ENCODE peak calls at places on chromosomes 13 and 19, in five cellular contexts. N, U, O, Y and X are unnamed samples.

GRCh38 chr13:83184819-83185218 is 697.5 kb downstream of the SLITRK1 start:
- DNase-seq in N (no peak), U (no peak), O (no peak), Y (no peak), X (no peak)

GRCh38 chr13:37148501-37148900 is 43.0 kb upstream of the CSNK1A1L start:
- DNase-seq in N (no peak), U (no peak), O (no peak), Y (no peak), X (no peak)

GRCh38 chr13:110610955-110611595 is 4.3 kb upstream of the NAXD start:
- DNase-seq in N (peak), U (no peak), O (no peak), Y (no peak), X (no peak)

GRCh38 chr13:113785051-113786010 is 26.3 kb downstream of the TMEM255B start:
- DNase-seq in N (no peak), U (no peak), O (no peak), Y (no peak), X (no peak)

GRCh38 chr19:19505669-19506326 is 9.6 kb downstream of the TSSK6 start:
- DNase-seq in N (no peak), U (no peak), O (no peak), Y (no peak), X (no peak)

GRCh38 chr13:27007166-27007565 is 164.4 kb downstream of the USP12 start:
- DNase-seq in N (no peak), U (peak), O (no peak), Y (no peak), X (no peak)

GRCh38 chr13:84607614-84608013 is 725.3 kb upstream of the SLITRK1 start:
- DNase-seq in N (no peak), U (peak), O (peak), Y (no peak), X (no peak)

GRCh38 chr19:29694669-29695627 is 20.1 kb downstream of the C19orf12 start:
- DNase-seq in N (peak), U (peak), O (peak), Y (peak), X (no peak)

GRCh38 chr19:14072535-14073231 is at the start of gene MISP3:
- DNase-seq in N (no peak), U (peak), O (peak), Y (no peak), X (no peak)

GRCh38 chr19:32522967-32523366 is 58.0 kb upstream of the PDCD5 start:
- DNase-seq in N (no peak), U (no peak), O (no peak), Y (no peak), X (no peak)

GRCh38 chr19:4064551-4065260 is 2.0 kb downstream of the ZBTB7A start:
- DNase-seq in N (no peak), U (no peak), O (peak), Y (no peak), X (no peak)

GRCh38 chr13:23289917-23290357 is 109.2 kb downstream of the SGCG start:
- DNase-seq in N (no peak), U (no peak), O (no peak), Y (no peak), X (no peak)

GRCh38 chr13:32530841-32531253 is 7.7 kb downstream of the N4BP2L2 start:
- DNase-seq in N (peak), U (peak), O (no peak), Y (no peak), X (no peak)

GRCh38 chr13:109781384-109782065 is 4.9 kb downstream of the IRS2 start:
- DNase-seq in N (no peak), U (no peak), O (no peak), Y (no peak), X (no peak)

GRCh38 chr19:15253513-15253912 is 21.3 kb upstream of the EPHX3 start:
- DNase-seq in N (no peak), U (no peak), O (peak), Y (no peak), X (no peak)

GRCh38 chr19:2181618-2181997 is 17.9 kb downstream of the DOT1L start:
- DNase-seq in N (no peak), U (no peak), O (no peak), Y (no peak), X (no peak)

GRCh38 chr13:45696610-45697226 is 5.4 kb upstream of the CBY2 start:
- DNase-seq in N (no peak), U (no peak), O (no peak), Y (no peak), X (no peak)

GRCh38 chr13:49304763-49305695 is 57.3 kb downstream of the CDADC1 start:
- DNase-seq in N (no peak), U (no peak), O (no peak), Y (no peak), X (no peak)

GRCh38 chr13:60511637-60512036 is 114.6 kb downstream of the TDRD3 start:
- DNase-seq in N (no peak), U (no peak), O (no peak), Y (no peak), X (peak)

GRCh38 chr13:98118865-98119264 is 24.0 kb upstream of the FARP1 start:
- DNase-seq in N (no peak), U (no peak), O (no peak), Y (no peak), X (no peak)

GRCh38 chr19:5131866-5132561 is 163.1 kb downstream of the KDM4B start:
- DNase-seq in N (no peak), U (no peak), O (no peak), Y (no peak), X (no peak)

GRCh38 chr13:33918199-33918932 is 100.4 kb downstream of the RFC3 start:
- DNase-seq in N (no peak), U (peak), O (no peak), Y (no peak), X (no peak)

GRCh38 chr13:74662895-74663294 is 528.7 kb upstream of the KLF12 start:
- DNase-seq in N (no peak), U (no peak), O (peak), Y (no peak), X (no peak)

GRCh38 chr13:19172647-19173030 is 9.0 kb downstream of the TUBA3C start:
- DNase-seq in N (no peak), U (no peak), O (no peak), Y (no peak), X (no peak)

GRCh38 chr19:4088975-4089374 is 22.3 kb upstream of the ZBTB7A start:
- DNase-seq in N (no peak), U (no peak), O (no peak), Y (no peak), X (no peak)

GRCh38 chr13:27406178-27406939 is 18.1 kb upstream of the GTF3A start:
- DNase-seq in N (peak), U (peak), O (no peak), Y (peak), X (no peak)

GRCh38 chr19:47663435-47663910 is 49.7 kb upstream of the EHD2 start:
- DNase-seq in N (no peak), U (no peak), O (no peak), Y (no peak), X (no peak)

GRCh38 chr13:110771194-110771593 is 57.7 kb downstream of the ING1 start:
- DNase-seq in N (no peak), U (no peak), O (no peak), Y (no peak), X (no peak)

GRCh38 chr13:40446365-40446764 is 220.1 kb downstream of the FOXO1 start:
- DNase-seq in N (no peak), U (no peak), O (no peak), Y (no peak), X (no peak)

GRCh38 chr19:18220632-18221275 is 5.5 kb downstream of the PDE4C start:
- DNase-seq in N (no peak), U (no peak), O (no peak), Y (no peak), X (no peak)

GRCh38 chr19:16425993-16426392 is 45.8 kb downstream of the EPS15L1 start:
- DNase-seq in N (no peak), U (no peak), O (no peak), Y (no peak), X (no peak)

GRCh38 chr13:49450105-49450819 is 6.2 kb downstream of the SETDB2 start:
- DNase-seq in N (no peak), U (no peak), O (no peak), Y (no peak), X (no peak)

GRCh38 chr19:13056052-13056660 is 46.5 kb downstream of the LYL1 start:
- DNase-seq in N (no peak), U (peak), O (peak), Y (no peak), X (no peak)